ENCODE peak calls at places on chromosomes 2 and 18, in five cellular contexts. W is K562, U is NB4, P is A549, R is HepG2. L is an unnamed sample.

GRCh38 chr18:28728891-28729290 is 552.0 kb upstream of the CDH2 start:
- DNase-seq in W (no peak), U (no peak), P (no peak), R (no peak), L (no peak)

GRCh38 chr18:4581966-4582365 is 126.9 kb upstream of the DLGAP1 start:
- DNase-seq in W (no peak), U (no peak), P (no peak), R (no peak), L (no peak)

GRCh38 chr2:168244318-168244717 is 3.1 kb downstream of the STK39 start:
- DNase-seq in W (no peak), U (peak; percentile 27), P (no peak), R (peak; percentile 74), L (no peak)

GRCh38 chr2:29443086-29443485 is 327.9 kb downstream of the CLIP4 start:
- DNase-seq in W (no peak), U (no peak), P (no peak), R (no peak), L (no peak)

GRCh38 chr2:198326431-198326830 is 522.0 kb downstream of the PLCL1 start:
- DNase-seq in W (no peak), U (peak; percentile 69), P (no peak), R (no peak), L (no peak)

GRCh38 chr2:26648516-26648915 is 7.3 kb upstream of the CIB4 start:
- DNase-seq in W (no peak), U (no peak), P (no peak), R (no peak), L (no peak)

GRCh38 chr2:216536725-216537124 is 38.1 kb downstream of the RPL37A start:
- DNase-seq in W (no peak), U (no peak), P (no peak), R (no peak), L (no peak)

GRCh38 chr2:31057691-31058090 is 80.5 kb downstream of the GALNT14 start:
- DNase-seq in W (no peak), U (no peak), P (no peak), R (no peak), L (no peak)

GRCh38 chr2:117948585-117948984 is 65.3 kb downstream of the CCDC93 start:
- DNase-seq in W (no peak), U (no peak), P (no peak), R (no peak), L (no peak)

GRCh38 chr18:36688020-36688965 is 140.5 kb downstream of the TPGS2 start:
- DNase-seq in W (peak; percentile 79), U (peak; percentile 51), P (peak; percentile 44), R (peak; percentile 52), L (peak; percentile 69)

GRCh38 chr2:126050991-126051736 is 604.8 kb upstream of the GYPC start:
- DNase-seq in W (no peak), U (no peak), P (no peak), R (no peak), L (no peak)

DNA sequence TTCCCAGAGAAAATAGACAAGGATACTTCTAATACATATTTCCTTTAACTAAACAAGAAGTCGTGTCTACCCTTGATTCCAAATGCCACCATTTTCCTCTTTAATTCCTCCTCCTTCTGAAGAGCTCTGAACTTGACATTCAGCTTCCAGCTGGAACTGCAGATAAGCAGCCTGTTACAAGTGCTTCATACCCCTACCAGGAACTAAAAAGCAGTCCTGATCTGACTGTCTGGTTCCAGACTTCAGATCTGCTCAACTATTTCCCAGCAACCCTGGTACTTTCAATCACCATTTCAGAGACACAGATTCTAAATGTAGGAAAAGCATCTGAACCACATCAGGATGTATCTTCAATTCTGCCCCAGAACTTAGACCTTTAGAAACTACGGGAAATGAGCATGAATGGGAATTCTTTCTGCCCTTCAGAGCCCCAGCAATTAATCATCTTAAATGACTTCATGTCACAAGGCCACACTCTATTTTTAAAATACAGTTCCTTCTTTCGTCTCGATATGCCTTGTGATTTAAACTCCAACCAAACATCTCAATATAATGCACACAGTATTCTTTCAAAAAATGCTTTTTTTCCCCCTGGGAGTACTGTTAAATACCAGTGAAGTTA is 159.5 kb downstream of the L3MBTL4 start:
- DNase-seq in W (no peak), U (no peak), P (no peak), R (no peak), L (no peak)
- TF ChIP-seq MYC in W (no peak), U (no peak), P (no peak), R (no peak), L (no peak)

GRCh38 chr2:80545420-80546192 is 241.1 kb upstream of the LRRTM1 start:
- DNase-seq in W (no peak), U (no peak), P (no peak), R (peak; percentile 5), L (no peak)
- TF ChIP-seq MYC in W (no peak), U (no peak), P (no peak), R (no peak), L (no peak)

GRCh38 chr18:45835057-45835634 is 9.7 kb downstream of the SIGLEC15 start:
- DNase-seq in W (no peak), U (no peak), P (no peak), R (no peak), L (no peak)

GRCh38 chr18:45830917-45831316 is 5.4 kb downstream of the SIGLEC15 start:
- DNase-seq in W (no peak), U (no peak), P (no peak), R (no peak), L (no peak)

GRCh38 chr18:45837283-45838070 is 12.0 kb downstream of the SIGLEC15 start:
- DNase-seq in W (no peak), U (peak; percentile 76), P (no peak), R (no peak), L (peak; percentile 64)

GRCh38 chr18:45836242-45837215 is 11.1 kb downstream of the SIGLEC15 start:
- DNase-seq in W (no peak), U (no peak), P (no peak), R (no peak), L (no peak)

GRCh38 chr18:45834303-45834702 is 8.8 kb downstream of the SIGLEC15 start:
- DNase-seq in W (no peak), U (no peak), P (no peak), R (no peak), L (no peak)
- TF ChIP-seq MYC in W (no peak), U (no peak), P (no peak), R (no peak), L (no peak)

GRCh38 chr2:156486175-156486574 is 50.0 kb downstream of the GPD2 start:
- DNase-seq in W (no peak), U (no peak), P (no peak), R (no peak), L (peak; percentile 14)
- TF ChIP-seq MYC in W (no peak), U (no peak), P (no peak), R (no peak), L (no peak)

DNA sequence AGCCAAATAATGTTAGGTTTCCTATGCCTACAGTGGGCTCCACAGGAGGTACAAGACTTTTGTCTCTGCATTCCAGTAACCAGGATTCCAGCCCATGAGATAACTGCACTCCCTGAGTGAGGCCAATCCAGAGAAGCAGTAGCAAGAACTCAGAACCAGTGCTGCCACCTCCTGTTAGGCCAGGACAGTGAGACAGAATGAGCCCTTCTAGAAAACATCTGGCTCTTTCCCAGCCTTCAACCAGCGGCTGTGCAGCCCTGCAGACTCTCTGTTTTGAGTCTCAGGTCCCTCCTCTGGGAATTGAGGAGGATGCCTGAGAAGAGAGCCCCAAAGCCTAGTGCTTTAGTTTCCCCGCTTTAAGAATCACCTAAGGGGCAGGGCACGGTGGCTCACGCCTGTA is 44.2 kb downstream of the ARID5A start:
- DNase-seq in W (no peak), U (no peak), P (peak; percentile 18), R (peak; percentile 46), L (peak; percentile 45)
- TF ChIP-seq MYC in W (no peak), U (no peak), P (no peak), R (no peak), L (no peak)

GRCh38 chr2:184734338-184734737 is 136.0 kb downstream of the ZNF804A start:
- DNase-seq in W (no peak), U (no peak), P (no peak), R (no peak), L (no peak)
- TF ChIP-seq MYC in W (no peak), U (no peak), P (no peak), R (no peak), L (no peak)

L was measured in endothelial cell of umbilical vein.